ENCODE peak calls at places on chromosomes 1 and 21, in nine cellular contexts. H is thyroid gland, X is astrocyte, L is endodermal cell, F is heart left ventricle, S is HAP-1, Z is lung, N is A549, W is gastrocnemius medialis. D is an unnamed sample.
A peak's percentile ranks its signal among the peaks of the same experiment; 100 is the strongest.

GRCh38 chr1:179143332-179143731 is 61.5 kb downstream of the TOR3A start:
- DNase-seq in X (peak; percentile 94), N (no peak), Z (no peak), S (no peak), H (no peak), W (no peak), F (no peak), L (no peak), D (no peak)

GRCh38 chr21:46110499-46111192 is 12.7 kb downstream of the COL6A2 start:
- DNase-seq in N (no peak), L (peak; percentile 46), Z (peak; percentile 28), H (peak; percentile 62), W (peak; percentile 25), S (no peak), X (no peak), F (peak; percentile 86), D (peak; percentile 0)

GRCh38 chr21:39874759-39875158 is 7.5 kb downstream of the PCP4 start:
- DNase-seq in H (no peak), S (no peak), F (no peak), W (no peak), N (no peak), Z (no peak), X (no peak), L (no peak), D (no peak)

GRCh38 chr1:89908294-89908992 is 86.5 kb upstream of the ZNF326 start:
- DNase-seq in Z (no peak), N (no peak), F (no peak), S (no peak), L (no peak), H (no peak), W (no peak), X (no peak), D (no peak)

GRCh38 chr1:112693821-112694220 is 13.1 kb downstream of the RHOC start:
- DNase-seq in F (no peak), Z (no peak), W (no peak), N (no peak), X (no peak), H (no peak), L (no peak), S (no peak), D (no peak)

GRCh38 chr1:167263784-167264464 is 43.2 kb downstream of the POU2F1 start:
- DNase-seq in L (no peak), N (no peak), H (no peak), W (no peak), Z (no peak), S (no peak), F (no peak), X (no peak), D (no peak)

GRCh38 chr21:41207401-41208388 is 39.7 kb downstream of the BACE2 start:
- DNase-seq in X (peak; percentile 82), Z (peak; percentile 45), H (peak; percentile 78), W (peak; percentile 29), S (no peak), L (no peak), N (no peak), F (peak; percentile 88), D (peak; percentile 1)

GRCh38 chr1:78619803-78620579 is at the start of gene IFI44L:
- DNase-seq in F (peak; percentile 43), W (peak; percentile 30), X (peak; percentile 61), S (no peak), N (no peak), Z (no peak), H (peak; percentile 65), L (no peak), D (peak; percentile 73)

DNA sequence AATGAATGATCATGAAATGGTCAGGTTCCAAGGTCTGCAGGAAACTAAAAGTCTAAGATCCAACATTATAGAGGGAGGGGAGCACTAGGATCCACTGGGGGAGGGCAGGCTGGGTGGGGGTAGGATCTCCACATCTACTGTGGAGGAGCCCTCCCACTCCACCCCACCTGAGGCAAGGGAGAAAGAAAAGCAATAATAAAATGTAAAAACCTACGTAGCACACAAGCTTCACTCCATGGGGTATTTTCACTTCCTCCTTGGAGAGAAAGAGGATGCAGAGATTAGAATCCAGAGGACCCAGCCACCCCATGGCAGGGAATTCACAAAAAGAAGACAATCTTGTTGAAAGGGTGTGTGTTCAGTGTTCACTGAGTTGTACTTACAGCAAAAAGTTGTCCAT is 14.4 kb downstream of the SPOCD1 start:
- DNase-seq in W (no peak), F (no peak), H (no peak), L (no peak), N (no peak), X (no peak), Z (no peak), S (no peak), D (no peak)
- H3K4me3 ChIP-seq in W (no peak overlapping the region), F (no peak overlapping the region), H (no peak overlapping the region), L (no peak overlapping the region), N (no peak overlapping the region), X (no peak overlapping the region), Z (no peak overlapping the region), S (no peak overlapping the region), D (no peak overlapping the region)

GRCh38 chr1:11920239-11920903 is 5.9 kb downstream of the KIAA2013 start:
- DNase-seq in H (peak; percentile 79), L (no peak), N (no peak), S (no peak), X (peak; percentile 38), F (peak; percentile 46), Z (no peak), W (peak; percentile 60), D (no peak)
- H3K4me1 ChIP-seq in H (peaks cover 11% of the 10 kb centered on the region), L (no peaks in the 10 kb centered on the region), N (peaks cover 22% of the 10 kb centered on the region), S (peaks cover 12% of the 10 kb centered on the region), X (peaks cover 25% of the 10 kb centered on the region), F (peaks cover 39% of the 10 kb centered on the region), Z (peaks cover 15% of the 10 kb centered on the region), W (peaks cover 63% of the 10 kb centered on the region), D (peaks cover 18% of the 10 kb centered on the region)

DNA sequence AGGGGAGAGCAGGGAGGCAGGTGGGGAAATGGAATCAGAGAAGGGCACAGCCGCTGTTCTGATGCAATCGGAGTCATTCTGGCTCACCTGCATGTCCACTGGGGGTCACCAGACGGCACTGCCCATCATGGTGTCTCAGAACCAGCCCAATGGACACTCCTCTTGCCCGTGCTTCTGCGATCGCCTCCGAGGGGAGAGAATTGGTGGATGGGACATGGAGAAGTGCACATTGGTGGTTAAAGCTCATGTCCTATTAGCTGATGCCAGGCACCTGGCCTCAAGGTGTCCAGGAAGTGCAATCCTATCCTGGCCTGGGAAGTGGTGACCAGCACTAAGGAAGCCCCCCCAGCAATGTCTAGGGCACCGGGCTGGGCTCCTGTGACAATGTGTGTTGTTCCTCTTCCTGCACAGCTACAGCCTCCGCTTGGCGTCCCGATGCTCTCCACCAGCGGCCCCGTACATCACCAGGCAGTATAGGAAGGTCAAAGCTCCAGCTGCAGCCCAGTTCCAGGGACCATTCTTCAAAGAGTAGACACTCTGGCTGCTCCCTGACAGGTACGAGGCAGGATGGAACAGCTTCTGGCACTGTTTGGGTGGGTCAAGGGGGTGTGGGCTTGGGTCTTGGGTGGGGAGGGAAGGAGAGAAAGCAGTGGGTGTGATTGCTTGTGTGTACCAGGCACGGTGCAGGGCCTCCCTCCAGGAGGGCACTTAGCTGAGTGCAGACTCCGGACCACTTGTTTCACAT is 116.2 kb downstream of the PRDM2 start:
- DNase-seq in F (no peak), X (no peak), W (no peak), S (no peak), L (no peak), Z (no peak), H (no peak), N (no peak), D (no peak)
- H3K4me3 ChIP-seq in F (no peak overlapping the region), X (no peak overlapping the region), W (no peak overlapping the region), S (no peak overlapping the region), L (no peak overlapping the region), Z (no peak overlapping the region), H (no peak overlapping the region), N (no peak overlapping the region), D (no peak overlapping the region)

GRCh38 chr1:203281851-203282661 is 23.3 kb upstream of the BTG2 start:
- DNase-seq in H (no peak), L (peak; percentile 50), N (no peak), S (no peak), X (no peak), Z (no peak), W (peak; percentile 65), F (peak; percentile 53), D (no peak)
- H3K4me1 ChIP-seq in H (peaks cover 29% of the 10 kb centered on the region), L (peaks cover 21% of the 10 kb centered on the region), N (peaks cover 9% of the 10 kb centered on the region), S (peaks cover under 1% of the 10 kb centered on the region), X (peaks cover 14% of the 10 kb centered on the region), Z (peaks cover 3% of the 10 kb centered on the region), W (peaks cover 77% of the 10 kb centered on the region), F (peaks cover 53% of the 10 kb centered on the region), D (peaks cover 36% of the 10 kb centered on the region)

GRCh38 chr21:26572026-26572425 is 1.1 kb downstream of the CYYR1 start:
- DNase-seq in N (no peak), F (no peak), W (no peak), Z (no peak), S (peak; percentile 26), L (no peak), X (no peak), H (no peak), D (no peak)

GRCh38 chr21:26570203-26570602 is 2.9 kb downstream of the CYYR1 start:
- DNase-seq in F (peak; percentile 45), X (no peak), L (no peak), N (no peak), S (no peak), W (no peak), H (no peak), Z (no peak), D (no peak)

GRCh38 chr21:26572668-26573381 is at the start of gene CYYR1:
- DNase-seq in H (no peak), X (peak; percentile 18), W (no peak), Z (no peak), F (peak; percentile 29), L (peak; percentile 92), S (peak; percentile 32), N (no peak), D (no peak)
- H3K4me3 ChIP-seq in H (no peak within 1 kb of the TSS), X (peak within 1 kb of the TSS; percentile 61), W (peak within 1 kb of the TSS; percentile 52), Z (peak within 1 kb of the TSS; percentile 50), F (peak within 1 kb of the TSS; percentile 45), L (peak within 1 kb of the TSS; percentile 91), S (peak within 1 kb of the TSS; percentile 48), N (no peak within 1 kb of the TSS), D (no peak within 1 kb of the TSS)

GRCh38 chr1:12342261-12343003 is 112.6 kb downstream of the VPS13D start:
- DNase-seq in H (peak; percentile 77), L (no peak), N (no peak), Z (no peak), F (peak; percentile 49), W (no peak), X (no peak), S (no peak), D (no peak)

GRCh38 chr1:12339861-12340557 is 110.2 kb downstream of the VPS13D start:
- DNase-seq in S (peak; percentile 83), L (no peak), X (no peak), H (no peak), W (no peak), N (no peak), F (no peak), Z (no peak), D (no peak)

GRCh38 chr1:12339410-12339809 is 109.6 kb downstream of the VPS13D start:
- DNase-seq in N (no peak), X (no peak), Z (no peak), F (no peak), H (no peak), S (no peak), L (no peak), W (no peak), D (no peak)

GRCh38 chr1:12343823-12344487 is 114.1 kb downstream of the VPS13D start:
- DNase-seq in W (no peak), L (no peak), S (no peak), F (no peak), Z (no peak), N (no peak), H (no peak), X (no peak), D (no peak)

DNA sequence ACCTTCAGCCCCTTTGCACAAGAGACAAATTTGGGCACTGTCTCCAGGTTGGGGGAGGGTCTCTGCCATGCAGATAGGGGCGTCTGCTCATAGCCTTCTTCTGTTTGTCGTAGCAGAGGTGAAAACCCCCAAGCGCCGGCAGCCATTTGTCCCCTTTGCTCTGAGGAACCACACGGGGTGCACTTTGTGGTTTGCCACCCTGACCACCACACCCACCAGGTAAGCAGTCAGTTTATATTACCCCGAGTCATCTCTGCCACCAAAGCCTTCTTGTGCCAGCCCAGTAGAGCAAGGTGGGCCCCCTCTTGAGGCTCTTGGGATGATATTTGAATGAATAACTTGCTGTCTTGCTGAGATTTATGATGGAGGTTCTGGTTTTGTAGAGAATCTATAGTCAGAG is 111.8 kb downstream of the VPS13D start:
- DNase-seq in W (no peak), L (no peak), H (no peak), S (no peak), Z (no peak), F (no peak), X (no peak), N (no peak), D (peak; percentile 28)
- H3K4me1 ChIP-seq in W (peaks cover 81% of the 10 kb centered on the region), L (no peaks in the 10 kb centered on the region), H (peaks cover 65% of the 10 kb centered on the region), S (peaks cover 15% of the 10 kb centered on the region), Z (peaks cover 40% of the 10 kb centered on the region), F (peaks cover 58% of the 10 kb centered on the region), X (no peaks in the 10 kb centered on the region), N (peaks cover 21% of the 10 kb centered on the region), D (peaks cover 46% of the 10 kb centered on the region)

D was measured in CD8-positive, alpha-beta memory T cell.